ENCODE peak calls at places on chromosomes 5 and 9, in six cellular contexts. A is sigmoid colon, M is transverse colon, P is adrenal gland, F is HepG2, B is uterus. H is an unnamed sample. For H3K9me3 and H3K4me1, the result is how much of the 10 kb centered on the place peaks cover.

GRCh38 chr5:90983148-90983547 is 400.0 kb downstream of the ARRDC3 start:
- DNase-seq in M (no peak), F (peak), P (peak), A (no peak), B (no peak), H (peak)

GRCh38 chr5:2752059-2752874 is 790 bp upstream of the IRX2 start:
- DNase-seq in F (no peak), M (no peak), B (no peak), P (no peak), A (no peak), H (no peak)

GRCh38 chr9:112443200-112443599 is 43.4 kb upstream of the KIAA1958 start:
- DNase-seq in M (no peak), A (no peak), B (no peak), F (peak), P (no peak), H (peak)

GRCh38 chr5:34012791-34013190 is 4.9 kb upstream of the AMACR start:
- DNase-seq in F (no peak), M (no peak), A (no peak), P (peak), B (no peak), H (no peak)

GRCh38 chr5:123721721-123722276 is 209.8 kb downstream of the CSNK1G3 start:
- DNase-seq in A (no peak), M (no peak), P (no peak), B (no peak), F (no peak), H (no peak)

GRCh38 chr5:143434261-143435206 is 31.0 kb upstream of the NR3C1 start:
- DNase-seq in B (no peak), P (no peak), M (no peak), A (no peak), F (no peak), H (no peak)

GRCh38 chr9:94979904-94980507 is 253.5 kb downstream of the AOPEP start:
- DNase-seq in A (no peak), M (no peak), F (no peak), B (no peak), P (no peak), H (no peak)

GRCh38 chr5:103505581-103506305 is 56.8 kb downstream of the NUDT12 start:
- DNase-seq in M (no peak), F (no peak), A (no peak), B (no peak), P (peak), H (no peak)

GRCh38 chr9:134571946-134572914 is 69.4 kb upstream of the COL5A1 start:
- DNase-seq in B (peak), A (peak), M (no peak), F (no peak), P (peak), H (peak)

GRCh38 chr5:134077926-134078580 is 36.4 kb upstream of the TCF7 start:
- DNase-seq in M (no peak), P (no peak), F (no peak), A (peak), B (no peak), H (peak)

GRCh38 chr9:137352511-137353222 is 50.6 kb upstream of the NRARP start:
- DNase-seq in A (no peak), P (no peak), B (no peak), F (no peak), M (no peak), H (no peak)
- H3K9me3 ChIP-seq in A (under half), P (under half), B (under half), F (under half), M (under half), H (under half)

DNA sequence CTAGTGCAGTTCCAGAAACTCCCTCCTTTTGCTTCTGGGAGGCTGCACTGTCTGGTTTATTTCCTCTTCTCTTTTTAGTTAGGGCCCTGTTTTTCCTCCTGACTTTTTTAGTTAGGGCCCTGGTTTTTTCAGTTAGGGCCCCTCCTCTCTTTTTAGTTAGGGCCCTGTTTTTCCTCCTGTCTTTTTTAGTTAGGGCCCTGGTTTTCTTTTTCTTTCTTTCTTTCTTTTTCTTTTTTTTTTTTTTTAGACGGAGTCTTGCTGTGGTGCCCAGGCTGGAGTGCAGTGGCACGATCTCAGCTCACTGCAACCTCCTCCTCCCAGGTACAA is 15.1 kb downstream of the GSN start:
- DNase-seq in M (no peak), F (no peak), A (no peak), B (no peak), P (no peak), H (no peak)
- H3K4me1 ChIP-seq in M (half or more), F (half or more), A (half or more), B (half or more), P (half or more), H (half or more)

GRCh38 chr5:167794121-167794520 is 497.3 kb upstream of the WWC1 start:
- DNase-seq in A (no peak), B (no peak), M (no peak), F (no peak), P (no peak), H (no peak)
- TF ChIP-seq POLR2A in A (no peak), B (no peak), M (no peak), F (no peak), P (no peak), H (no peak)

GRCh38 chr5:177186645-177187044 is 53.1 kb downstream of the NSD1 start:
- DNase-seq in P (no peak), A (no peak), M (no peak), B (no peak), F (no peak), H (no peak)
- H3K9me3 ChIP-seq in P (under half), A (under half), M (under half), B (under half), F (under half), H (under half)

GRCh38 chr9:35606138-35606504 is 1.1 kb downstream of the TESK1 start:
- DNase-seq in M (no peak), F (no peak), P (no peak), A (peak), B (no peak), H (no peak)

GRCh38 chr9:35605336-35606137 is 475 bp downstream of the TESK1 start:
- DNase-seq in M (peak), P (no peak), B (peak), A (peak), F (no peak), H (peak)

GRCh38 chr9:35608221-35608620 is 3.2 kb downstream of the TESK1 start:
- DNase-seq in F (no peak), P (no peak), A (no peak), B (no peak), M (no peak), H (no peak)

GRCh38 chr9:35604578-35605335 is at the start of gene TESK1:
- DNase-seq in M (peak), A (peak), F (peak), B (peak), P (peak), H (peak)

DNA sequence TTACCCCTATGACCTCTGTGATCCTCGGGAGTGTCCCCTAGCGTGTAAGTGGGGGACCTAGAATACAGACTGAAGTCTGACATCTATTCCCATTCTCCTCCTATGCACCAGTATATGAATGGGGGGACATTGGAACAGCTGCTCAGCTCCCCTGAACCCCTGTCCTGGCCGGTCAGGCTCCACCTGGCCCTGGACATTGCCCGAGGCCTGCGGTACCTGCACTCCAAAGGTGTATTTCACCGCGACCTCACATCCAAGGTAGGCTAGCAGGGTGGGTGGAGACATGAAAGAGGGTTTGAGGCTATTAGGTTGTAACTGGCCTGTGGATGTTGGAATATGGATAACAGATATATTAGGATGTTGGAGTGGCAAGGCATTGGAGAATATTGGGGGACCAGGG is 1.7 kb downstream of the TESK1 start:
- DNase-seq in P (no peak), F (no peak), M (no peak), A (no peak), B (no peak), H (no peak)
- H3K4me1 ChIP-seq in P (under half), F (under half), M (under half), A (under half), B (under half), H (under half)

GRCh38 chr5:18652404-18653215 is 1018.4 kb downstream of the TAF11L14 start:
- DNase-seq in B (no peak), A (no peak), P (no peak), M (no peak), F (no peak), H (no peak)
- TF ChIP-seq POLR2A in B (no peak), A (no peak), P (no peak), M (no peak), F (no peak), H (no peak)

DNA sequence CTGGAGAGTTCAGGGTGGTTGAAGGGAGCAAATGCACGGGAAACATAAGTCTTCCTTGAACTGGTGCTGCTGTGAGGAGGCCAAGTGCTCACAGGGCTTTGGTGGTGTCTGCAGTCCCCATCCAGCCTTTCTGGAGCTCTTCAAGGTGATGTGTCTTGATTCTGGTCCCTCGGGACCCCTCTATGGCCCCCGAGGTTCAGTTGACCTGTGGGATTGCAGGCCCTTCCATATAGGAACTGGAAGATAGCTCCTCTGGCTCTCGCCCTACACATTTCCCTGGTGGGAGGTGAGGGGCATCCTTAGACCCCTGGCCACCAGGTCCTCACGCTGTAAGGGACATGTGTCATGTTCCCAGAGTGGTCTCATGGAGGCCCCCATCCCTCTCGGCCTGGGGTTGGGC is 191.8 kb downstream of the GADD45G start:
- DNase-seq in F (no peak), A (no peak), M (no peak), P (no peak), B (no peak), H (no peak)
- H3K9me3 ChIP-seq in F (under half), A (under half), M (under half), P (under half), B (under half), H (under half)

DNA sequence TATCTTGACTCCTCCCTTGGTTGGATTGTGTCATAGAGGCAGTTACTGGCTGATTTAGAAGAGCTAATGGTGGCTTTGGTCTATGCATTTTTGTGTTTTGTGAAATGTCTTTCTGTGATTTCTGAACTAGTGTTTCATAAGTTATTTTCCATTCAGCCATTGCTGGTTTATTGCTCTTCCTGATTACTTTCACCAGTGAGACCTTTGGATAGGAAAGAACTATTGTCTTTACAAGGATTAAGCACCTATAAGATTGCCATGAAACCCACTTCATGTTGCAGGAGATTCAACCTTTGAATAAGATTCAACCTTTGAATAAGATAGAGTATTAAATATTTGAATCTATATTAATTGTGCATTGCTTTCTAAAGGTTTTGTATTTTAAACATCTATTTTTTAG is 8.7 kb upstream of the HAPLN1 start:
- DNase-seq in A (no peak), F (no peak), M (no peak), B (no peak), P (no peak), H (no peak)
- H3K4me1 ChIP-seq in A (under half), F (under half), M (under half), B (under half), P (under half), H (under half)

GRCh38 chr5:172770374-172770674 is 671 bp downstream of the DUSP1 start:
- DNase-seq in P (no peak), F (no peak), M (no peak), B (no peak), A (no peak), H (no peak)

GRCh38 chr5:172770675-172771438 is at the start of gene DUSP1:
- DNase-seq in A (peak), F (peak), P (peak), M (peak), B (peak), H (peak)

GRCh38 chr5:172771439-172772111 is 580 bp upstream of the DUSP1 start:
- DNase-seq in B (no peak), A (no peak), M (no peak), F (no peak), P (no peak), H (peak)

GRCh38 chr5:172773481-172774469 is 2.8 kb upstream of the DUSP1 start:
- DNase-seq in A (no peak), B (peak), P (peak), M (no peak), F (no peak), H (no peak)

DNA sequence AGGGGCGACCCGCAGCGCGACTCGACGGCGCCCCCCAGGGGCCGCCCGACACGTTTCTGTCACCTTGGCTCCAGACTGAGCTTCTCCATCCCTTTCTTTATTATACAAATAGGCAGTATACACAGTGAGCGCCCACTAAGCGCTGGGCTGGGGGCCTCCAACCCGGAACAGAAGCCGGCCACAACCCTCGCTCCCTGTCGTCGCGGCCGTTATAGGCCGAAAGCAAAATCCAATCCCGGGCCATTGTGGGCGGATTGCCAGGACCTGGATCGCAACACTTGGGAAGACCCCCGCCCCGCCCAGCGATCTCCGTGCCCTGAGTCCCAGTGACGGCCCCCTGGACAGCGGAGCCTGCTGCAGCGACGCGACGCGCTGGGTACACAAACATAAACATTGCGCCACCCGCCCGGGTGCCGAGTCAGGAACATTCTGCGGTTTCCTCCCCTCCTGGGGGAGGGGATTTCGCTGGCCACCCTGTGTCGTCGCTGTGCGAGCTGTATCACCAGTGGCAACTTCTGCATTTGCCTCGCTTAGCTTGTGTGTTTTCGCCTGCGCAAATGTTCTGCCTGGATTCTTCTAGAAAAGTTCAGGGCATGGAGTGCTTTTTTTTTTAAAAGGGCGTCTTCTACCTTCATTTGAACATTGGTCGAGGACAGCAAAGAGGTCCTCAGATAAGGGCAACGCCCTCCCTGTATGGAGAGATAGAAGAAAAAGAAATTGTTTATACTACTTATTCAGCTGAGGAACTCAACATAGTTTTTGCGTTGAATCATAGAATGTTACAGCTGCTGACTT is 1.3 kb upstream of the DUSP1 start:
- DNase-seq in A (peak), P (peak), M (peak), F (peak), B (peak), H (peak)
- TF ChIP-seq POLR2A in A (peak), P (peak), M (peak), F (no peak), B (peak), H (peak)

H was measured in body of pancreas.